ENCODE peak calls at places on chromosomes 16 and 17, in nine cellular contexts. One of them, this sample, is unnamed.

GRCh38 chr17:40495140-40495539 is 6.3 kb downstream of the TNS4 start:
- DNase-seq in left ventricle myocardium inferior: no peak
- DNase-seq in mammary epithelial cell: no peak
- DNase-seq in sigmoid colon: no peak
- DNase-seq in tibial artery: no peak
- DNase-seq in ascending aorta: no peak
- DNase-seq in K562: no peak
- DNase-seq in SK-N-SH: no peak
- DNase-seq in RWPE1: no peak
- DNase-seq in this sample: no peak

GRCh38 chr17:7308625-7309433 is 1.4 kb downstream of the EIF5A start:
- DNase-seq in left ventricle myocardium inferior: peak
- DNase-seq in mammary epithelial cell: peak
- DNase-seq in sigmoid colon: peak
- DNase-seq in tibial artery: peak
- DNase-seq in ascending aorta: peak
- DNase-seq in K562: peak
- DNase-seq in SK-N-SH: peak
- DNase-seq in RWPE1: peak
- DNase-seq in this sample: peak

GRCh38 chr16:31871510-31871909 is 2.1 kb upstream of the ZNF267 start:
- DNase-seq in left ventricle myocardium inferior: no peak
- DNase-seq in mammary epithelial cell: no peak
- DNase-seq in sigmoid colon: no peak
- DNase-seq in tibial artery: no peak
- DNase-seq in ascending aorta: no peak
- DNase-seq in K562: no peak
- DNase-seq in SK-N-SH: no peak
- DNase-seq in RWPE1: no peak
- DNase-seq in this sample: no peak

GRCh38 chr17:47801906-47802305 is 19.7 kb downstream of the OSBPL7 start:
- DNase-seq in left ventricle myocardium inferior: no peak
- DNase-seq in mammary epithelial cell: no peak
- DNase-seq in sigmoid colon: no peak
- DNase-seq in tibial artery: no peak
- DNase-seq in ascending aorta: no peak
- DNase-seq in K562: no peak
- DNase-seq in SK-N-SH: peak
- DNase-seq in RWPE1: no peak
- DNase-seq in this sample: no peak

GRCh38 chr17:78263063-78263735 is 31.8 kb downstream of the TMEM235 start:
- DNase-seq in left ventricle myocardium inferior: peak
- DNase-seq in mammary epithelial cell: no peak
- DNase-seq in sigmoid colon: no peak
- DNase-seq in tibial artery: no peak
- DNase-seq in ascending aorta: no peak
- DNase-seq in K562: peak
- DNase-seq in SK-N-SH: peak
- DNase-seq in RWPE1: no peak
- DNase-seq in this sample: no peak

GRCh38 chr17:74368341-74369152 is 1.2 kb downstream of the GPR142 start:
- DNase-seq in left ventricle myocardium inferior: peak
- DNase-seq in mammary epithelial cell: peak
- DNase-seq in sigmoid colon: peak
- DNase-seq in tibial artery: peak
- DNase-seq in ascending aorta: peak
- DNase-seq in K562: peak
- DNase-seq in SK-N-SH: peak
- DNase-seq in RWPE1: peak
- DNase-seq in this sample: peak

GRCh38 chr16:64964126-64964540 is 157.7 kb downstream of the CDH11 start:
- DNase-seq in left ventricle myocardium inferior: no peak
- DNase-seq in mammary epithelial cell: no peak
- DNase-seq in sigmoid colon: no peak
- DNase-seq in tibial artery: no peak
- DNase-seq in ascending aorta: no peak
- DNase-seq in K562: no peak
- DNase-seq in SK-N-SH: no peak
- DNase-seq in RWPE1: peak
- DNase-seq in this sample: no peak

GRCh38 chr16:1564325-1564724 is 30.9 kb downstream of the TMEM204 start:
- DNase-seq in left ventricle myocardium inferior: no peak
- DNase-seq in mammary epithelial cell: no peak
- DNase-seq in sigmoid colon: no peak
- DNase-seq in tibial artery: no peak
- DNase-seq in ascending aorta: no peak
- DNase-seq in K562: peak
- DNase-seq in SK-N-SH: peak
- DNase-seq in RWPE1: no peak
- DNase-seq in this sample: no peak

GRCh38 chr16:53504161-53504663 is 1.2 kb upstream of the AKTIP start:
- DNase-seq in left ventricle myocardium inferior: peak
- DNase-seq in mammary epithelial cell: peak
- DNase-seq in sigmoid colon: peak
- DNase-seq in tibial artery: peak
- DNase-seq in ascending aorta: peak
- DNase-seq in K562: no peak
- DNase-seq in SK-N-SH: peak
- DNase-seq in RWPE1: no peak
- DNase-seq in this sample: peak

GRCh38 chr17:37118738-37119137 is 170.0 kb downstream of the AATF start:
- DNase-seq in left ventricle myocardium inferior: no peak
- DNase-seq in mammary epithelial cell: no peak
- DNase-seq in sigmoid colon: no peak
- DNase-seq in tibial artery: no peak
- DNase-seq in ascending aorta: no peak
- DNase-seq in K562: no peak
- DNase-seq in SK-N-SH: no peak
- DNase-seq in RWPE1: no peak
- DNase-seq in this sample: no peak

GRCh38 chr16:14151256-14152030 is 80.3 kb downstream of the MRTFB start:
- DNase-seq in left ventricle myocardium inferior: no peak
- DNase-seq in mammary epithelial cell: no peak
- DNase-seq in sigmoid colon: no peak
- DNase-seq in tibial artery: no peak
- DNase-seq in ascending aorta: no peak
- DNase-seq in K562: no peak
- DNase-seq in SK-N-SH: no peak
- DNase-seq in RWPE1: no peak
- DNase-seq in this sample: no peak

GRCh38 chr16:73048292-73049050 is 543 bp upstream of the ZFHX3 start:
- DNase-seq in left ventricle myocardium inferior: peak
- DNase-seq in mammary epithelial cell: no peak
- DNase-seq in sigmoid colon: peak
- DNase-seq in tibial artery: peak
- DNase-seq in ascending aorta: peak
- DNase-seq in K562: no peak
- DNase-seq in SK-N-SH: peak
- DNase-seq in RWPE1: no peak
- DNase-seq in this sample: no peak

GRCh38 chr16:63289834-63290460 is 1253.7 kb upstream of the CDH8 start:
- DNase-seq in left ventricle myocardium inferior: no peak
- DNase-seq in mammary epithelial cell: no peak
- DNase-seq in sigmoid colon: peak
- DNase-seq in tibial artery: peak
- DNase-seq in ascending aorta: no peak
- DNase-seq in K562: peak
- DNase-seq in SK-N-SH: peak
- DNase-seq in RWPE1: peak
- DNase-seq in this sample: no peak

GRCh38 chr17:2022647-2023046 is 2.5 kb downstream of the RTN4RL1 start:
- DNase-seq in left ventricle myocardium inferior: no peak
- DNase-seq in mammary epithelial cell: no peak
- DNase-seq in sigmoid colon: no peak
- DNase-seq in tibial artery: no peak
- DNase-seq in ascending aorta: no peak
- DNase-seq in K562: no peak
- DNase-seq in SK-N-SH: no peak
- DNase-seq in RWPE1: no peak
- DNase-seq in this sample: no peak

GRCh38 chr16:30747331-30747730 is 894 bp upstream of the PHKG2 start:
- DNase-seq in left ventricle myocardium inferior: no peak
- DNase-seq in mammary epithelial cell: peak
- DNase-seq in sigmoid colon: no peak
- DNase-seq in tibial artery: no peak
- DNase-seq in ascending aorta: no peak
- DNase-seq in K562: no peak
- DNase-seq in SK-N-SH: no peak
- DNase-seq in RWPE1: peak
- DNase-seq in this sample: no peak

GRCh38 chr16:22358000-22358399 is 16.4 kb downstream of the CDR2 start:
- DNase-seq in left ventricle myocardium inferior: no peak
- DNase-seq in mammary epithelial cell: no peak
- DNase-seq in sigmoid colon: no peak
- DNase-seq in tibial artery: no peak
- DNase-seq in ascending aorta: no peak
- DNase-seq in K562: no peak
- DNase-seq in SK-N-SH: no peak
- DNase-seq in RWPE1: no peak
- DNase-seq in this sample: peak

GRCh38 chr17:608911-609882 is 105.4 kb downstream of the VPS53 start:
- DNase-seq in left ventricle myocardium inferior: no peak
- DNase-seq in mammary epithelial cell: no peak
- DNase-seq in sigmoid colon: no peak
- DNase-seq in tibial artery: no peak
- DNase-seq in ascending aorta: no peak
- DNase-seq in K562: no peak
- DNase-seq in SK-N-SH: peak
- DNase-seq in RWPE1: no peak
- DNase-seq in this sample: no peak

GRCh38 chr16:12259258-12259657 is 282.7 kb downstream of the SNX29 start:
- DNase-seq in left ventricle myocardium inferior: no peak
- DNase-seq in mammary epithelial cell: no peak
- DNase-seq in sigmoid colon: no peak
- DNase-seq in tibial artery: no peak
- DNase-seq in ascending aorta: no peak
- DNase-seq in K562: no peak
- DNase-seq in SK-N-SH: no peak
- DNase-seq in RWPE1: no peak
- DNase-seq in this sample: no peak

GRCh38 chr17:79183221-79184158 is 108.9 kb downstream of the ENGASE start:
- DNase-seq in left ventricle myocardium inferior: no peak
- DNase-seq in mammary epithelial cell: peak
- DNase-seq in sigmoid colon: no peak
- DNase-seq in tibial artery: no peak
- DNase-seq in ascending aorta: no peak
- DNase-seq in K562: no peak
- DNase-seq in SK-N-SH: peak
- DNase-seq in RWPE1: no peak
- DNase-seq in this sample: no peak

GRCh38 chr16:165539-166374 is at the start of gene HBM:
- DNase-seq in left ventricle myocardium inferior: no peak
- DNase-seq in mammary epithelial cell: no peak
- DNase-seq in sigmoid colon: no peak
- DNase-seq in tibial artery: no peak
- DNase-seq in ascending aorta: no peak
- DNase-seq in K562: no peak
- DNase-seq in SK-N-SH: peak
- DNase-seq in RWPE1: no peak
- DNase-seq in this sample: no peak

GRCh38 chr16:17346441-17346773 is 124.4 kb downstream of the XYLT1 start:
- DNase-seq in left ventricle myocardium inferior: no peak
- DNase-seq in mammary epithelial cell: no peak
- DNase-seq in sigmoid colon: no peak
- DNase-seq in tibial artery: no peak
- DNase-seq in ascending aorta: no peak
- DNase-seq in K562: no peak
- DNase-seq in SK-N-SH: no peak
- DNase-seq in RWPE1: no peak
- DNase-seq in this sample: no peak
- H3K27ac ChIP-seq in left ventricle myocardium inferior: no peak
- H3K27ac ChIP-seq in mammary epithelial cell: no peak
- H3K27ac ChIP-seq in sigmoid colon: peak
- H3K27ac ChIP-seq in tibial artery: peak
- H3K27ac ChIP-seq in ascending aorta: peak
- H3K27ac ChIP-seq in K562: no peak
- H3K27ac ChIP-seq in SK-N-SH: no peak
- H3K27ac ChIP-seq in RWPE1: no peak
- H3K27ac ChIP-seq in this sample: peak

DNA sequence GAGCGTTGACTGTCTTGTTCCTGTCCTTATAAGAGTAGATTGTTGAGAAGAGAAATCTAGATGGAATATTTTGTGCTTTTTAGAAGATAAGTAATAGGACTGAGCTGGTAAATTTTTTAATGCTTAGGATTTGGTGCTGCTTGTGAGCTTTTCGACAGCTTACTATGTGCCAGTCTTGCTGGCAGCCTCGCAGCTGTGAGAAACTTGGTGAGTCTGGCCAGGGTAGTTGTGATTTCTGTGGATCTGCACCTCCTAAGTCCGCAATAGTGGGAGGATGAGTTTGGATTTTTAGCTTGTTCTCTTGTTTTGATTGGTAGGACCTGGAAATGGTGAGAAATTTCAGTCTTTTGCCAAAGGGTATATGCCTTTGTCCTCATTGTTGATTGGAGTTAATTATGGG is 3.6 kb downstream of the SOCS7 start:
- DNase-seq in left ventricle myocardium inferior: no peak
- DNase-seq in mammary epithelial cell: no peak
- DNase-seq in sigmoid colon: no peak
- DNase-seq in tibial artery: no peak
- DNase-seq in ascending aorta: no peak
- DNase-seq in K562: no peak
- DNase-seq in SK-N-SH: no peak
- DNase-seq in RWPE1: no peak
- DNase-seq in this sample: no peak
- H3K27ac ChIP-seq in left ventricle myocardium inferior: no peak
- H3K27ac ChIP-seq in mammary epithelial cell: no peak
- H3K27ac ChIP-seq in sigmoid colon: peak
- H3K27ac ChIP-seq in tibial artery: peak
- H3K27ac ChIP-seq in ascending aorta: peak
- H3K27ac ChIP-seq in K562: no peak
- H3K27ac ChIP-seq in SK-N-SH: no peak
- H3K27ac ChIP-seq in RWPE1: no peak
- H3K27ac ChIP-seq in this sample: no peak

GRCh38 chr16:11224894-11225676 is 30.9 kb downstream of the SOCS1 start:
- DNase-seq in left ventricle myocardium inferior: peak
- DNase-seq in mammary epithelial cell: peak
- DNase-seq in sigmoid colon: no peak
- DNase-seq in tibial artery: no peak
- DNase-seq in ascending aorta: no peak
- DNase-seq in K562: no peak
- DNase-seq in SK-N-SH: no peak
- DNase-seq in RWPE1: no peak
- DNase-seq in this sample: peak
- H3K27ac ChIP-seq in left ventricle myocardium inferior: peak
- H3K27ac ChIP-seq in mammary epithelial cell: no peak
- H3K27ac ChIP-seq in sigmoid colon: no peak
- H3K27ac ChIP-seq in tibial artery: peak
- H3K27ac ChIP-seq in ascending aorta: peak
- H3K27ac ChIP-seq in K562: peak
- H3K27ac ChIP-seq in SK-N-SH: no peak
- H3K27ac ChIP-seq in RWPE1: no peak
- H3K27ac ChIP-seq in this sample: peak

GRCh38 chr17:45382226-45382625 is 50.4 kb downstream of the ARHGAP27 start:
- DNase-seq in left ventricle myocardium inferior: no peak
- DNase-seq in mammary epithelial cell: peak
- DNase-seq in sigmoid colon: no peak
- DNase-seq in tibial artery: no peak
- DNase-seq in ascending aorta: no peak
- DNase-seq in K562: no peak
- DNase-seq in SK-N-SH: no peak
- DNase-seq in RWPE1: peak
- DNase-seq in this sample: no peak
- H3K27ac ChIP-seq in left ventricle myocardium inferior: peak
- H3K27ac ChIP-seq in mammary epithelial cell: no peak
- H3K27ac ChIP-seq in sigmoid colon: no peak
- H3K27ac ChIP-seq in tibial artery: no peak
- H3K27ac ChIP-seq in ascending aorta: no peak
- H3K27ac ChIP-seq in K562: no peak
- H3K27ac ChIP-seq in SK-N-SH: no peak
- H3K27ac ChIP-seq in RWPE1: peak
- H3K27ac ChIP-seq in this sample: no peak

This sample was measured in CD4-positive, CD25-positive, alpha-beta regulatory T cell.